ENCODE peak calls at places on chromosomes 11 and 22, in four cellular contexts. S is left ventricle myocardium superior; U is CD8-positive, alpha-beta T cell; Z is AG09319. Y is an unnamed sample.

GRCh38 chr11:12642040-12642439 is 32.2 kb upstream of the TEAD1 start:
- DNase-seq in U (no peak), S (no peak), Z (no peak), Y (no peak)

GRCh38 chr11:35712533-35712932 is 50.0 kb downstream of the TRIM44 start:
- DNase-seq in Z (no peak), U (no peak), S (no peak), Y (no peak)

GRCh38 chr11:57649826-57650738 is at the start of gene YPEL4:
- DNase-seq in S (peak; percentile 46), Z (no peak), U (peak; percentile 80), Y (peak; percentile 57)

GRCh38 chr22:36386900-36387663 is 685 bp downstream of the MYH9 start:
- DNase-seq in Z (no peak), S (peak; percentile 86), U (peak; percentile 75), Y (peak; percentile 92)

GRCh38 chr22:44990810-44991209 is 19.0 kb downstream of the PHF21B start:
- DNase-seq in S (no peak), Z (no peak), U (no peak), Y (no peak)

GRCh38 chr11:20015101-20015500 is 145.2 kb downstream of the DBX1 start:
- DNase-seq in Z (no peak), S (no peak), U (no peak), Y (no peak)

GRCh38 chr11:2378527-2379210 is 1.6 kb downstream of the CD81 start:
- DNase-seq in Z (peak; percentile 66), S (peak; percentile 73), U (no peak), Y (peak; percentile 69)

GRCh38 chr11:88193278-88193677 is 18.0 kb upstream of the RAB38 start:
- DNase-seq in Z (no peak), U (no peak), S (no peak), Y (no peak)

GRCh38 chr11:134544095-134544815 is 132.2 kb upstream of the B3GAT1 start:
- DNase-seq in Z (no peak), U (no peak), S (no peak), Y (no peak)

GRCh38 chr11:6681949-6682348 is 1.2 kb downstream of the MRPL17 start:
- DNase-seq in Z (no peak), U (no peak), S (no peak), Y (no peak)

GRCh38 chr11:235180-235997 is 753 bp downstream of the SIRT3 start:
- DNase-seq in U (no peak), S (no peak), Z (no peak), Y (no peak)

GRCh38 chr11:19820100-19820499 is 107.5 kb downstream of the NAV2 start:
- DNase-seq in Z (peak; percentile 35), U (no peak), S (no peak), Y (peak; percentile 55)

GRCh38 chr11:75567971-75568370 is 5.9 kb downstream of the SERPINH1 start:
- DNase-seq in U (no peak), S (no peak), Z (no peak), Y (no peak)

GRCh38 chr11:110984147-110984546 is 261.4 kb upstream of the POU2AF2 start:
- DNase-seq in S (no peak), Z (no peak), U (no peak), Y (no peak)

GRCh38 chr11:27385245-27385644 is 22.2 kb upstream of the CCDC34 start:
- DNase-seq in Z (no peak), U (no peak), S (no peak), Y (no peak)

GRCh38 chr11:1772270-1773130 is 8.8 kb upstream of the CTSD start:
- DNase-seq in Z (peak; percentile 65), U (no peak), S (peak; percentile 55), Y (peak; percentile 83)

GRCh38 chr11:128867277-128867676 is at the start of gene KCNJ1:
- DNase-seq in Z (no peak), S (no peak), U (no peak), Y (no peak)

GRCh38 chr11:35166369-35167360 is 27.7 kb downstream of the CD44 start:
- DNase-seq in Z (peak; percentile 70), U (peak; percentile 59), S (no peak), Y (no peak)

GRCh38 chr11:13446444-13446843 is 16.6 kb downstream of the BTBD10 start:
- DNase-seq in S (no peak), Z (no peak), U (no peak), Y (no peak)

GRCh38 chr11:83717551-83717950 is 431.4 kb upstream of the CCDC90B start:
- DNase-seq in S (no peak), U (no peak), Z (no peak), Y (no peak)

GRCh38 chr11:132644511-132644910 is 887.8 kb downstream of the OPCML start:
- DNase-seq in Z (no peak), U (no peak), S (no peak), Y (no peak)

GRCh38 chr22:26671317-26672059 is 14.1 kb downstream of the MIAT start:
- DNase-seq in U (peak; percentile 87), S (peak; percentile 45), Z (no peak), Y (peak; percentile 59)

GRCh38 chr11:131326829-131327228 is 43.6 kb upstream of the NTM start:
- DNase-seq in Z (no peak), U (no peak), S (no peak), Y (no peak)

GRCh38 chr11:19615503-19615902 is 97.1 kb upstream of the NAV2 start:
- DNase-seq in Z (no peak), S (no peak), U (no peak), Y (no peak)

Y was measured in lower lobe of right lung.